ENCODE peak calls at places on chromosomes 7 and 10, in seven cellular contexts. N, Y, G, H, L, B and F are unnamed samples.

GRCh38 chr7:45717537-45718235 is 143.5 kb downstream of the ADCY1 start:
- DNase-seq in N (no peak), Y (no peak), G (no peak), H (no peak), L (no peak), B (no peak), F (no peak)

GRCh38 chr7:707296-708000 is 19.1 kb upstream of the DNAAF5 start:
- DNase-seq in N (peak; percentile 3), Y (no peak), G (no peak), H (no peak), L (no peak), B (no peak), F (no peak)

GRCh38 chr10:64271983-64272382 is 750.8 kb downstream of the REEP3 start:
- DNase-seq in N (no peak), Y (no peak), G (no peak), H (no peak), L (no peak), B (no peak), F (no peak)

GRCh38 chr10:91689731-91690168 is 56.9 kb upstream of the PPP1R3C start:
- DNase-seq in N (no peak), Y (no peak), G (no peak), H (no peak), L (no peak), B (peak; percentile 61), F (no peak)

GRCh38 chr7:101538596-101539459 is 90.3 kb downstream of the MYL10 start:
- DNase-seq in N (peak; percentile 56), Y (peak; percentile 74), G (peak; percentile 52), H (peak; percentile 38), L (peak; percentile 15), B (peak; percentile 47), F (no peak)

GRCh38 chr10:36634916-36635315 is 490.5 kb upstream of the ANKRD30A start:
- DNase-seq in N (no peak), Y (no peak), G (no peak), H (no peak), L (no peak), B (peak; percentile 44), F (no peak)

GRCh38 chr7:98266840-98267239 is 14.6 kb upstream of the BRI3 start:
- DNase-seq in N (no peak), Y (no peak), G (no peak), H (peak; percentile 26), L (no peak), B (peak; percentile 29), F (no peak)

GRCh38 chr7:5647816-5648215 is 133.6 kb downstream of the RNF216 start:
- DNase-seq in N (no peak), Y (no peak), G (no peak), H (peak; percentile 55), L (no peak), B (no peak), F (no peak)

GRCh38 chr7:78296689-78297371 is 498.3 kb downstream of the PHTF2 start:
- DNase-seq in N (no peak), Y (no peak), G (no peak), H (peak; percentile 31), L (peak; percentile 50), B (no peak), F (no peak)